ENCODE peak calls at places on chromosomes 3 and 15, in six cellular contexts. One of them, this sample, is unnamed.
A peak's percentile ranks its signal among the peaks of the same experiment; 100 is the strongest.

GRCh38 chr3:134307425-134307824 is 56.8 kb upstream of the RYK start:
- DNase-seq in CD8-positive, alpha-beta memory T cell: no peak
- DNase-seq in right lobe of liver: no peak
- DNase-seq in neuronal stem cell: no peak
- DNase-seq in lower lobe of right lung: no peak
- DNase-seq in fibroblast of lung: no peak
- DNase-seq in this sample: no peak

GRCh38 chr3:172102123-172102882 is 62.9 kb downstream of the FNDC3B start:
- DNase-seq in CD8-positive, alpha-beta memory T cell: peak; percentile 59
- DNase-seq in right lobe of liver: peak; percentile 42
- DNase-seq in lower lobe of right lung: no peak
- DNase-seq in neuronal stem cell: no peak
- DNase-seq in fibroblast of lung: no peak
- DNase-seq in this sample: peak; percentile 38

GRCh38 chr3:160010578-160010977 is 21.9 kb downstream of the IL12A start:
- DNase-seq in lower lobe of right lung: no peak
- DNase-seq in right lobe of liver: no peak
- DNase-seq in fibroblast of lung: no peak
- DNase-seq in neuronal stem cell: no peak
- DNase-seq in CD8-positive, alpha-beta memory T cell: no peak
- DNase-seq in this sample: no peak

GRCh38 chr3:135975053-135975452 is 9.5 kb downstream of the PPP2R3A start:
- DNase-seq in CD8-positive, alpha-beta memory T cell: no peak
- DNase-seq in neuronal stem cell: no peak
- DNase-seq in fibroblast of lung: no peak
- DNase-seq in right lobe of liver: no peak
- DNase-seq in lower lobe of right lung: no peak
- DNase-seq in this sample: no peak

GRCh38 chr3:106827515-106828213 is 549.6 kb upstream of the CCDC54 start:
- DNase-seq in lower lobe of right lung: no peak
- DNase-seq in right lobe of liver: no peak
- DNase-seq in fibroblast of lung: no peak
- DNase-seq in neuronal stem cell: no peak
- DNase-seq in CD8-positive, alpha-beta memory T cell: no peak
- DNase-seq in this sample: no peak

GRCh38 chr3:47571391-47572165 is 7.1 kb downstream of the CSPG5 start:
- DNase-seq in CD8-positive, alpha-beta memory T cell: no peak
- DNase-seq in neuronal stem cell: peak; percentile 57
- DNase-seq in right lobe of liver: no peak
- DNase-seq in lower lobe of right lung: no peak
- DNase-seq in fibroblast of lung: no peak
- DNase-seq in this sample: no peak

GRCh38 chr15:67218428-67218827 is 36.0 kb downstream of the AAGAB start:
- DNase-seq in right lobe of liver: no peak
- DNase-seq in fibroblast of lung: no peak
- DNase-seq in neuronal stem cell: no peak
- DNase-seq in CD8-positive, alpha-beta memory T cell: no peak
- DNase-seq in lower lobe of right lung: no peak
- DNase-seq in this sample: no peak

GRCh38 chr3:143158549-143158988 is 39.0 kb downstream of the CHST2 start:
- DNase-seq in right lobe of liver: no peak
- DNase-seq in CD8-positive, alpha-beta memory T cell: no peak
- DNase-seq in neuronal stem cell: no peak
- DNase-seq in lower lobe of right lung: no peak
- DNase-seq in fibroblast of lung: no peak
- DNase-seq in this sample: no peak

GRCh38 chr15:40064231-40064894 is 25.4 kb upstream of the SRP14 start:
- DNase-seq in right lobe of liver: no peak
- DNase-seq in lower lobe of right lung: no peak
- DNase-seq in fibroblast of lung: no peak
- DNase-seq in neuronal stem cell: no peak
- DNase-seq in CD8-positive, alpha-beta memory T cell: no peak
- DNase-seq in this sample: no peak

GRCh38 chr3:190014940-190015339 is 105.8 kb downstream of the P3H2 start:
- DNase-seq in right lobe of liver: no peak
- DNase-seq in neuronal stem cell: no peak
- DNase-seq in CD8-positive, alpha-beta memory T cell: no peak
- DNase-seq in lower lobe of right lung: no peak
- DNase-seq in fibroblast of lung: no peak
- DNase-seq in this sample: no peak

DNA sequence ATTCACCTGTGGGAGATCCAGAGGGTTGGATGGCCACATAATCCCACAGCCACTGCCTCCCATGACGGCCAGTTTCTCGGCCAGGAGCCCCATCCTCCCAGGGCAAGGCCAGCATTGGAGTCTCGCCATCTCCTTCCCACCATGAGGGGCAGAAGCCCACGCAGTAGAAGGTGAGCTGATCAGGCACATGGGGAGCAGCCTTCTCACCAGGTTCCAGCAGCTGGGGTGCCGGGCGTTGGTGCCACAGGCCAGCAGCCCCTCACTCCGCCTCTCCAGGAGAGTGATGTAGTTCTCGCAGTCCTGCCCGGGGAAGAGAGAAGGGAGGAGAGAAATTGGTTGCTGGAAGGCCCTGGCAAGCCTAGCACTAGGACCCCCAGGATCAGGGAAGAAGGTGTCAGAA is 16.1 kb downstream of the SEMA7A start:
- DNase-seq in right lobe of liver: no peak
- DNase-seq in neuronal stem cell: no peak
- DNase-seq in lower lobe of right lung: no peak
- DNase-seq in fibroblast of lung: no peak
- DNase-seq in CD8-positive, alpha-beta memory T cell: no peak
- DNase-seq in this sample: no peak
- H3K4me1 ChIP-seq in right lobe of liver: no peaks in the 10 kb centered on the region
- H3K4me1 ChIP-seq in neuronal stem cell: peaks cover 30% of the 10 kb centered on the region
- H3K4me1 ChIP-seq in lower lobe of right lung: peaks cover 9% of the 10 kb centered on the region
- H3K4me1 ChIP-seq in fibroblast of lung: peaks cover 20% of the 10 kb centered on the region
- H3K4me1 ChIP-seq in CD8-positive, alpha-beta memory T cell: peaks cover 17% of the 10 kb centered on the region
- H3K4me1 ChIP-seq in this sample: no peaks in the 10 kb centered on the region

GRCh38 chr15:37102315-37103021 is 2.1 kb upstream of the MEIS2 start:
- DNase-seq in fibroblast of lung: peak; percentile 34
- DNase-seq in lower lobe of right lung: no peak
- DNase-seq in right lobe of liver: no peak
- DNase-seq in CD8-positive, alpha-beta memory T cell: no peak
- DNase-seq in neuronal stem cell: peak; percentile 49
- DNase-seq in this sample: no peak
- H3K4me3 ChIP-seq in fibroblast of lung: peak overlapping the region; percentile 50
- H3K4me3 ChIP-seq in lower lobe of right lung: peak overlapping the region; percentile 56
- H3K4me3 ChIP-seq in right lobe of liver: peak overlapping the region; percentile 51
- H3K4me3 ChIP-seq in CD8-positive, alpha-beta memory T cell: no peak overlapping the region
- H3K4me3 ChIP-seq in neuronal stem cell: peak overlapping the region; percentile 79
- H3K4me3 ChIP-seq in this sample: no peak overlapping the region

DNA sequence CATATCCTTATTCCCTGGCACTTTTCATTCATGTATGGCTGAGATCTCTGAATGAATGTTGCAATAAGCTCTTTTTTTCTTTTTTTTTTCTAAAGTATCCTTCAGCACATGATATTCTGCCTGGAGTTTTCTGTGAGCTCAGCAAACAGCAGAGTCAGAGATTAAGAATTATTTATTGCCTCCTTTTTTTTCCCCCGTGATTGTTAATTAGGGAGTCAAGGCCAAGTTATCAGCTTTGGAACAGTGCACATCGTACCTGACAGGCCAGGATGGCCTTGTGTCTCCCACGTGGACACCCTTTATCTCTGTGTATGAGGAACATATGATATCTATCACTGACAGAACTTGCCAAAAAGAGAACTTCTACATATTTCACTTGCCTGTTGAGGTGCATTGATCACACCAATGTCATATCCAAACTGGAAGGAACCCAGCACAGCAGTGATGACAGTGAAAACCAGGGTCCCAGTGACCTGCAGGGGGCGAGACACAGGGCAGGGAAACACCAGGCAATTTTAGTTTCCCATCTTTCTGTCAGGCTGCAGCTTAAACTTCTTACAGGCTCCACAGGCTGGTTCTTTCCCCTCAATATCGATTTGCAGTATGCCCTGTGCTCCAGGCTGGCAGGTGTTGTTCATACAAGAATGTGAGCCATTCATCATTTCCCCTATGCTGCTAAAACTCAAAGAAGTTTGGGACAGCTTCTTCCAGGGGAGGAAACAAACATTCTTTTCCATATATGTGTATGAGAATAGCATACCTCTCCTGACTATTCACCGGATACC is 8.2 kb downstream of the SLC2A2 start:
- DNase-seq in lower lobe of right lung: no peak
- DNase-seq in right lobe of liver: peak; percentile 20
- DNase-seq in fibroblast of lung: no peak
- DNase-seq in neuronal stem cell: no peak
- DNase-seq in CD8-positive, alpha-beta memory T cell: no peak
- DNase-seq in this sample: no peak
- H3K4me1 ChIP-seq in lower lobe of right lung: no peaks in the 10 kb centered on the region
- H3K4me1 ChIP-seq in right lobe of liver: no peaks in the 10 kb centered on the region
- H3K4me1 ChIP-seq in fibroblast of lung: no peaks in the 10 kb centered on the region
- H3K4me1 ChIP-seq in neuronal stem cell: no peaks in the 10 kb centered on the region
- H3K4me1 ChIP-seq in CD8-positive, alpha-beta memory T cell: no peaks in the 10 kb centered on the region
- H3K4me1 ChIP-seq in this sample: no peaks in the 10 kb centered on the region

DNA sequence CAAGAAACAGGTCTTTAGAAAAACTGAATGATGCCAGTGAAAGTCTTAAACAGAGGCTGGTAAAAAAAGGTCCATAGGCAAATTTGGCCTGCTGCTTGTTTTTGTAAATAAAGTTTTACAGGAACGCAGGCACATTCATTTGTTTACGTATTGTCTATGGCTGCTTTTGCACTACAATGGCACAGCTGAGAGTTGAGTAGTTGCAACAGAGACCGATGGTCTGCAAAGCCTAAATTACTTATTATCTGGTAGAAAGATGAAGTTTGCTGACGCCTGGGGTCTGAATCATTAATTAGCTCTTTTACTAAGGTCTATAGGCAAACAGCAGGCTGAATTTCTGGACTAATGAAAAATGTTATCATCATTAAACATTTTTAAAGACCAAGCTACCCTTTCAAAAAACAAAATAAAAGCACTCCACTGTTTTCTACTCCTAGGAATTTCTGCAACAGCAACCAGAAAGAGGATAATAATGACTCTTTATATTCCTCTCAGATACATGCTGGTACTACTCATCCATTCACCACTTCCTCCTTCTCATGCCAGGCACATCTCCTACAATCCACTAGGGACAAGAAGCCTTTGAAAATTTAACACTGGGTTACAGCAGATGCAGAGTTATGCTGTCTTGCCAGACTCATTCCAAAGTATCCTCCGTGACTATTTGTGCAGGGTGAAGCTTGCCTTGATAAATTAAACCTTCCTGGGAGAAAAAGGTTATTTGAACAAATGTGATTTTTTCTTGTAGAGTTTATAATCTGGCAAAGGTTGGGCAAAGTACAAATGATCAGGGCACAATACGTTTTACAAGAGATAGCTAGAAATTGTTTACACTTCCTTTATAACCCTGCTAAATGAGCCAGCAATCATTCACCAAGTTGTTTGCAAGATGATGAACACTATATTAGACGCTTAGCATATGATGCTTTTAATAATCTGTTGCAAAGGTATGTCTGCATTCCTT is 6.0 kb downstream of the GATM start:
- DNase-seq in neuronal stem cell: no peak
- DNase-seq in lower lobe of right lung: no peak
- DNase-seq in fibroblast of lung: no peak
- DNase-seq in CD8-positive, alpha-beta memory T cell: no peak
- DNase-seq in right lobe of liver: no peak
- DNase-seq in this sample: no peak
- H3K4me3 ChIP-seq in neuronal stem cell: no peak overlapping the region
- H3K4me3 ChIP-seq in lower lobe of right lung: no peak overlapping the region
- H3K4me3 ChIP-seq in fibroblast of lung: no peak overlapping the region
- H3K4me3 ChIP-seq in CD8-positive, alpha-beta memory T cell: no peak overlapping the region
- H3K4me3 ChIP-seq in right lobe of liver: no peak overlapping the region
- H3K4me3 ChIP-seq in this sample: no peak overlapping the region

DNA sequence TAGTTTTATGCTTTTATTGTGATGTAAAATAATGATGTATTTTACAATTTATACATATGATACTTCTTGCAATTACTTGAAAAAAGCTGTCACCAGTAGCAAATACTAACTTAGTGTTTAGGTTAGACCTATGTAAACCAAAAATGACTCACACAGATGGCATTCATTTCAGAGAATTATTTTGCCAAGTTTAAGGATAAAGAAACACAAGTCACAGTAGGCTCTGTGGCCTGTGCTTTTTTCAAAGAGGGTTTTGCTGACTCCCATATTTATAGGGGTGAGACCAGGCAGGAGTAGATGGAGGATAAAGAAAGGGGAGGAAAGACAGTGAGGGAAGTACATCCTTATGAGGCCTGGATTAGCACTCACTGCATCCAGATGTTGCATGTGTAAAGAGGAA is 356.6 kb upstream of the NPAP1 start:
- DNase-seq in lower lobe of right lung: no peak
- DNase-seq in right lobe of liver: no peak
- DNase-seq in fibroblast of lung: peak; percentile 33
- DNase-seq in neuronal stem cell: no peak
- DNase-seq in CD8-positive, alpha-beta memory T cell: no peak
- DNase-seq in this sample: no peak
- H3K4me1 ChIP-seq in lower lobe of right lung: no peaks in the 10 kb centered on the region
- H3K4me1 ChIP-seq in right lobe of liver: no peaks in the 10 kb centered on the region
- H3K4me1 ChIP-seq in fibroblast of lung: no peaks in the 10 kb centered on the region
- H3K4me1 ChIP-seq in neuronal stem cell: no peaks in the 10 kb centered on the region
- H3K4me1 ChIP-seq in CD8-positive, alpha-beta memory T cell: no peaks in the 10 kb centered on the region
- H3K4me1 ChIP-seq in this sample: no peaks in the 10 kb centered on the region

GRCh38 chr3:44991326-44991725 is 15.3 kb downstream of the EXOSC7 start:
- DNase-seq in right lobe of liver: no peak
- DNase-seq in neuronal stem cell: no peak
- DNase-seq in fibroblast of lung: no peak
- DNase-seq in CD8-positive, alpha-beta memory T cell: peak; percentile 22
- DNase-seq in lower lobe of right lung: no peak
- DNase-seq in this sample: no peak

GRCh38 chr3:44996556-44996969 is 20.5 kb downstream of the EXOSC7 start:
- DNase-seq in CD8-positive, alpha-beta memory T cell: no peak
- DNase-seq in fibroblast of lung: no peak
- DNase-seq in neuronal stem cell: no peak
- DNase-seq in right lobe of liver: no peak
- DNase-seq in lower lobe of right lung: no peak
- DNase-seq in this sample: no peak

GRCh38 chr3:44992555-44993470 is 16.8 kb downstream of the EXOSC7 start:
- DNase-seq in lower lobe of right lung: peak; percentile 55
- DNase-seq in fibroblast of lung: peak; percentile 29
- DNase-seq in neuronal stem cell: no peak
- DNase-seq in CD8-positive, alpha-beta memory T cell: no peak
- DNase-seq in right lobe of liver: no peak
- DNase-seq in this sample: no peak

GRCh38 chr3:44995142-44995770 is 19.2 kb downstream of the EXOSC7 start:
- DNase-seq in fibroblast of lung: peak; percentile 71
- DNase-seq in right lobe of liver: peak; percentile 40
- DNase-seq in lower lobe of right lung: no peak
- DNase-seq in CD8-positive, alpha-beta memory T cell: no peak
- DNase-seq in neuronal stem cell: no peak
- DNase-seq in this sample: no peak

GRCh38 chr3:44993471-44994205 is 17.6 kb downstream of the EXOSC7 start:
- DNase-seq in right lobe of liver: no peak
- DNase-seq in fibroblast of lung: peak; percentile 66
- DNase-seq in CD8-positive, alpha-beta memory T cell: no peak
- DNase-seq in neuronal stem cell: no peak
- DNase-seq in lower lobe of right lung: no peak
- DNase-seq in this sample: no peak
- H3K4me3 ChIP-seq in right lobe of liver: no peak overlapping the region
- H3K4me3 ChIP-seq in fibroblast of lung: no peak overlapping the region
- H3K4me3 ChIP-seq in CD8-positive, alpha-beta memory T cell: no peak overlapping the region
- H3K4me3 ChIP-seq in neuronal stem cell: no peak overlapping the region
- H3K4me3 ChIP-seq in lower lobe of right lung: no peak overlapping the region
- H3K4me3 ChIP-seq in this sample: no peak overlapping the region

This sample was measured in mucosa of descending colon.